ENCODE peak calls at places on chromosomes 16 and 17, in seven cellular contexts. R is cardiac muscle cell, V is stomach, M is uterus, S is IMR-90, T is astrocyte, J is A549. G is an unnamed sample. For H3K9me3, the result is how much of the 10 kb centered on the place peaks cover.

GRCh38 chr17:82325286-82326180 is 8.0 kb downstream of the SECTM1 start:
- DNase-seq in V (no peak), R (no peak), M (no peak), S (no peak), T (no peak), J (no peak), G (no peak)

GRCh38 chr17:45131616-45132301 is 556 bp downstream of the PLCD3 start:
- DNase-seq in S (no peak), T (no peak), V (peak), J (peak), R (peak), M (peak), G (no peak)

GRCh38 chr17:15780188-15780587 is 48.1 kb downstream of the TBC1D26 start:
- DNase-seq in M (no peak), T (no peak), R (no peak), S (no peak), J (no peak), V (no peak), G (no peak)

GRCh38 chr17:21688293-21688949 is 3.9 kb upstream of the KCNJ18 start:
- DNase-seq in J (no peak), M (no peak), V (no peak), R (no peak), T (no peak), S (no peak), G (no peak)

GRCh38 chr16:88810166-88810867 is 1.4 kb downstream of the APRT start:
- DNase-seq in V (no peak), M (no peak), J (no peak), S (no peak), R (no peak), T (no peak), G (no peak)

GRCh38 chr16:80231888-80232287 is 308.9 kb upstream of the DYNLRB2 start:
- DNase-seq in M (no peak), V (no peak), T (peak), R (peak), J (no peak), S (peak), G (peak)

GRCh38 chr17:36188891-36189306 is 7.7 kb downstream of the CCL3L1 start:
- DNase-seq in M (no peak), T (no peak), V (no peak), R (peak), S (no peak), J (no peak), G (no peak)

GRCh38 chr16:66653581-66654350 is 42.8 kb downstream of the CMTM4 start:
- DNase-seq in R (peak), J (no peak), S (no peak), T (no peak), M (no peak), V (no peak), G (no peak)

GRCh38 chr16:87715658-87716057 is 50.1 kb downstream of the KLHDC4 start:
- DNase-seq in R (no peak), J (no peak), V (no peak), S (peak), T (peak), M (no peak), G (no peak)

GRCh38 chr17:56994009-56994792 is 16.3 kb downstream of the SCPEP1 start:
- DNase-seq in T (peak), M (no peak), R (peak), S (peak), V (no peak), J (no peak), G (no peak)

GRCh38 chr16:84072014-84072413 is 29.4 kb upstream of the SLC38A8 start:
- DNase-seq in T (peak), J (no peak), V (no peak), S (peak), R (peak), M (no peak), G (peak)

GRCh38 chr16:51050379-51050710 is 100.7 kb downstream of the SALL1 start:
- DNase-seq in R (no peak), S (no peak), J (no peak), T (no peak), V (no peak), M (no peak), G (no peak)

GRCh38 chr17:40069751-40070643 is 7.2 kb downstream of the THRA start:
- DNase-seq in J (peak), T (peak), R (peak), M (peak), V (peak), S (peak), G (no peak)

GRCh38 chr17:40068584-40068916 is 5.8 kb downstream of the THRA start:
- DNase-seq in S (no peak), T (no peak), V (no peak), J (no peak), M (no peak), R (no peak), G (no peak)

GRCh38 chr17:40067710-40068109 is 4.9 kb downstream of the THRA start:
- DNase-seq in T (no peak), J (no peak), V (no peak), M (no peak), S (no peak), R (no peak), G (no peak)

GRCh38 chr17:40068917-40069750 is 6.4 kb downstream of the THRA start:
- DNase-seq in V (peak), M (peak), J (peak), S (peak), T (peak), R (peak), G (peak)

DNA sequence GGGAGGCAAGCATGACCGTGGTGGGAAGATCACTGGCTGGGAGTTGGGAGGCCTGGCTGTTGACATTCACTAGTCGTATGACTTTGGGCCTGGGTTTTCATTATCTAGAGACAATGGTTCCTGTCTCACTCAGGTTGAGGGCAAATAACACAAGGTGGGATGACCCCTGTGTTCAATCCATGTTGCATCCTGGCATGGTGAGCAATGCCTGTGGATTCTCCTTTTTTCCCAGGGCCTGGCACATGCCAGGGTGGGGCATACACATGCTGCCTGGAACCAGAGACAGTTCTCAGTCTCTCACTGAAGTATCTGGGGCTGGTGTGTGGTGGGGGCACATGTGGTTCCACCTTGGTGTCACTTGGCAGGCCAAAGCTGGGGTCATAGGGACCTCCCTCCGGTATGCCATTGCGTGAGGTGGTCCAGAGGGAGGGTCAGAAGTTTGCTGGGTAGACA is 5.4 kb downstream of the THRA start:
- DNase-seq in J (no peak), S (no peak), R (no peak), M (no peak), T (no peak), V (no peak), G (no peak)
- H3K4me3 ChIP-seq in J (peak), S (no peak), R (no peak), M (no peak), T (peak), V (peak), G (peak)

GRCh38 chr17:27747462-27748359 is 52.6 kb downstream of the NOS2 start:
- DNase-seq in V (no peak), R (no peak), M (no peak), T (no peak), J (peak), S (no peak), G (no peak)

GRCh38 chr17:27751622-27752490 is 48.5 kb downstream of the NOS2 start:
- DNase-seq in S (no peak), V (no peak), R (no peak), J (no peak), T (no peak), M (no peak), G (no peak)

GRCh38 chr17:27751166-27751565 is 49.2 kb downstream of the NOS2 start:
- DNase-seq in T (no peak), J (no peak), R (no peak), V (no peak), M (no peak), S (no peak), G (no peak)

GRCh38 chr17:27746881-27747280 is 53.4 kb downstream of the NOS2 start:
- DNase-seq in J (no peak), R (no peak), M (no peak), V (no peak), T (no peak), S (no peak), G (no peak)

GRCh38 chr17:27748360-27748825 is 51.9 kb downstream of the NOS2 start:
- DNase-seq in J (no peak), T (no peak), V (no peak), R (no peak), M (no peak), S (no peak), G (no peak)
- H3K9me3 ChIP-seq in J (under half), T (under half), V (under half), R (under half), M (under half), S (under half), G (under half)

GRCh38 chr16:54935411-54936085 is 4.9 kb downstream of the IRX5 start:
- DNase-seq in V (no peak), T (peak), R (peak), S (no peak), M (no peak), J (no peak), G (no peak)
- H3K4me3 ChIP-seq in V (peak), T (peak), R (peak), S (no peak), M (no peak), J (no peak), G (no peak)

GRCh38 chr17:42165751-42166150 is 11.0 kb upstream of the RAB5C start:
- DNase-seq in J (no peak), M (no peak), V (no peak), T (no peak), R (no peak), S (no peak), G (no peak)
- H3K9me3 ChIP-seq in J (under half), M (under half), V (under half), T (under half), R (under half), S (under half), G (under half)

GRCh38 chr16:15887283-15887682 is 1.1 kb downstream of the CEP20 start:
- DNase-seq in T (no peak), M (no peak), J (no peak), R (no peak), V (no peak), S (no peak), G (no peak)
- H3K4me3 ChIP-seq in T (peak), M (peak), J (peak), R (peak), V (peak), S (peak), G (peak)

GRCh38 chr16:31767267-31767666 is 106.3 kb upstream of the ZNF267 start:
- DNase-seq in V (no peak), M (no peak), R (no peak), J (no peak), S (no peak), T (no peak), G (no peak)
- H3K9me3 ChIP-seq in V (half or more), M (under half), R (under half), J (half or more), S (half or more), T (under half), G (half or more)

GRCh38 chr16:69927056-69927757 is 23.9 kb upstream of the CLEC18A start:
- DNase-seq in T (peak), R (peak), J (no peak), S (peak), V (no peak), M (peak), G (no peak)

GRCh38 chr16:69926241-69926640 is 24.9 kb upstream of the CLEC18A start:
- DNase-seq in S (no peak), R (no peak), M (no peak), T (no peak), J (no peak), V (no peak), G (no peak)

GRCh38 chr16:69924777-69925191 is 26.4 kb upstream of the CLEC18A start:
- DNase-seq in V (no peak), J (no peak), R (peak), T (peak), S (peak), M (peak), G (peak)

GRCh38 chr16:69924041-69924775 is 26.9 kb upstream of the CLEC18A start:
- DNase-seq in J (no peak), M (no peak), T (no peak), R (no peak), S (no peak), V (no peak), G (no peak)

GRCh38 chr16:69925311-69925710 is 25.8 kb upstream of the CLEC18A start:
- DNase-seq in V (no peak), M (no peak), T (no peak), J (no peak), S (no peak), R (no peak), G (no peak)
- H3K4me3 ChIP-seq in V (peak), M (peak), T (peak), J (no peak), S (no peak), R (no peak), G (peak)

GRCh38 chr16:31916056-31916488 is 42.5 kb downstream of the ZNF267 start:
- DNase-seq in T (no peak), J (peak), R (no peak), S (no peak), V (no peak), M (no peak), G (no peak)

GRCh38 chr16:31920373-31920772 is 46.8 kb downstream of the ZNF267 start:
- DNase-seq in T (no peak), M (no peak), S (no peak), V (no peak), J (no peak), R (no peak), G (no peak)
- H3K9me3 ChIP-seq in T (under half), M (under half), S (under half), V (half or more), J (half or more), R (under half), G (under half)

DNA sequence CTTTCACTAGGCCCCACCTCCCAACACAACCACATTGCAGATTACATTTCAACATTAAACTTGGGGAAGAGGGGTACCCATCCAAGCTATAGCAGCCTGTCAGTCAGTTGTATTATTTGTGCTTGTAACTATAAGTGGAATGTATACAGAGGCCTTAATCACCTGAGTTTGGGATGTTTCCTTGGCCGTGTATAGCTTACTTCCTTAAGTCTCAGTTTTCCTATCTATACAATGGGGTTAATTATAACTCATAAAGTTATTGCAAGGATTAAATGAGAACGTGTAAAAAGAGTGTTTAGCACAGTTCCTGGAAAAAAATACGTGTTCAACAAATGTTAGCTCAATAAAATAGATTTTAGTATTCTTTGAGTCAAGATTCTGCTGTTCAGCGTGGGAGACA is 165.5 kb upstream of the FAM20A start:
- DNase-seq in V (no peak), R (no peak), J (no peak), T (no peak), M (no peak), S (no peak), G (no peak)
- H3K4me3 ChIP-seq in V (no peak), R (no peak), J (no peak), T (no peak), M (no peak), S (no peak), G (no peak)